ENCODE peak calls at places on chromosomes 16 and 17, in five cellular contexts. I, X, G, P and Z are unnamed samples.

GRCh38 chr17:28527859-28528258 is 21.7 kb downstream of the FOXN1 start:
- DNase-seq in I (no peak), P (no peak), G (peak; percentile 66), X (no peak), Z (no peak)

GRCh38 chr16:12801511-12802042 is 2.1 kb downstream of the CPPED1 start:
- DNase-seq in P (peak; percentile 49), G (peak; percentile 31), X (peak; percentile 69), I (no peak), Z (peak; percentile 79)

GRCh38 chr17:27782791-27783206 is 17.5 kb downstream of the NOS2 start:
- DNase-seq in X (no peak), I (no peak), P (peak; percentile 39), G (no peak), Z (no peak)

GRCh38 chr16:89033304-89033703 is 56.3 kb upstream of the CBFA2T3 start:
- DNase-seq in I (no peak), X (no peak), P (no peak), G (no peak), Z (no peak)

GRCh38 chr16:78761427-78761826 is 662.0 kb downstream of the WWOX start:
- DNase-seq in P (no peak), G (no peak), X (no peak), I (no peak), Z (no peak)

GRCh38 chr17:63529711-63530556 is 6.8 kb downstream of the KCNH6 start:
- DNase-seq in G (no peak), I (no peak), X (no peak), P (no peak), Z (no peak)

GRCh38 chr17:80779961-80780380 is 211.7 kb upstream of the CHMP6 start:
- DNase-seq in X (peak; percentile 19), I (no peak), G (no peak), P (peak; percentile 40), Z (no peak)

GRCh38 chr17:42554250-42555121 is 1.8 kb downstream of the HSD17B1 start:
- DNase-seq in G (peak; percentile 89), I (no peak), P (peak; percentile 88), X (peak; percentile 83), Z (no peak)

GRCh38 chr17:31444026-31444425 is 52.6 kb downstream of the RAB11FIP4 start:
- DNase-seq in X (peak; percentile 50), I (no peak), P (no peak), G (no peak), Z (no peak)

GRCh38 chr17:45758544-45758943 is 25.6 kb upstream of the CRHR1 start:
- DNase-seq in P (no peak), X (no peak), I (no peak), G (no peak), Z (no peak)

GRCh38 chr17:73697872-73698271 is 53.6 kb upstream of the SDK2 start:
- DNase-seq in P (no peak), I (no peak), G (peak; percentile 68), X (no peak), Z (no peak)

GRCh38 chr17:3506054-3506453 is 30.3 kb downstream of the ASPA start:
- DNase-seq in X (no peak), G (no peak), P (no peak), I (no peak), Z (no peak)

GRCh38 chr17:72976971-72977767 is 115.3 kb downstream of the SLC39A11 start:
- DNase-seq in P (peak; percentile 68), X (peak; percentile 91), G (no peak), I (no peak), Z (peak; percentile 72)

GRCh38 chr16:87345721-87346424 is 28.7 kb upstream of the C16orf95 start:
- DNase-seq in X (no peak), P (no peak), G (no peak), I (no peak), Z (no peak)

GRCh38 chr16:87348616-87349157 is 31.5 kb upstream of the C16orf95 start:
- DNase-seq in G (no peak), P (no peak), X (no peak), I (no peak), Z (no peak)

GRCh38 chr16:87350031-87350430 is 32.8 kb upstream of the C16orf95 start:
- DNase-seq in P (no peak), I (no peak), X (no peak), G (no peak), Z (no peak)

GRCh38 chr16:87346517-87347060 is 29.4 kb upstream of the C16orf95 start:
- DNase-seq in X (no peak), I (no peak), G (no peak), P (no peak), Z (no peak)

DNA sequence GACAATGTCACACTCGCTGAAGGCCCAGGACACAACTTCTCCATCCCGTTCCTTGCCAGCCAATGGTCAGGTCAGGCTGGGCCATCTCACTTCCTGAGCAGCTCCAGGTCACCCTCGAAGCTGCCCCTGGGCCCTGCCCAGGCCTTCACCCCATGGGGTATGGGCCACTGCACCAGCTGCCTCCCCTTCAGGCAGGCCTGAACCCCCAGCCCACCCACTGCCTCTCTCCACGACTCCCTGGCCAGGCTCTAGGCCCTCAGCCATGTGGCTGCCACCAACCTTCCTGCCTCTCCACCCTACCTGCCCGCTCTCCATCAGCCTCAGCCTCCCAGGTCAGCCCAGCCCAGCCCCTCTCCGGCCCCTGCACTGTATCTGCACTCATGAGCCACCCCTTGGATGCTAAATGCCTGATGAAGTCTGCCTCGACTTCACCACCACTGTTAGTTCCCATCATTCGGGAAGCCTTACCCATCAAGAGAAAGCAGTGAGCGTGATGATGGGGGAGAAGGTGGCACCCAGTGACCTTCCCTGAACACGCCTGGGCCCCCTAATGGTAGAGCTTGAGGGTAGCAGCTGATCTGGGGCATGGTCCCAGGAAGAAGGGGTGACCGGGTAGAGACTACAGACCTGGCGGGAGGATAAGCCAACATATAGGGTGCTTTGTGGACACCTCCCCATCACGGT is 30.9 kb upstream of the C16orf95 start:
- DNase-seq in P (no peak), X (no peak), G (no peak), I (no peak), Z (no peak)
- TF ChIP-seq CTCF in P (no peak), X (no peak), G (no peak), I (no peak), Z (no peak)

GRCh38 chr17:76264755-76265623 is at the start of gene UBALD2:
- DNase-seq in X (peak; percentile 100), G (peak; percentile 99), P (peak; percentile 100), I (peak; percentile 97), Z (peak; percentile 100)
- H3K4me3 ChIP-seq in X (peak within 1 kb of the TSS; percentile 68), G (peak within 1 kb of the TSS; percentile 93), P (peak within 1 kb of the TSS; percentile 94), I (peak within 1 kb of the TSS; percentile 80), Z (peak within 1 kb of the TSS; percentile 79)

GRCh38 chr16:74296120-74296464 is 522 bp upstream of the PSMD7 start:
- DNase-seq in X (no peak), P (no peak), I (no peak), G (no peak), Z (no peak)

GRCh38 chr16:74291176-74291575 is 5.4 kb upstream of the PSMD7 start:
- DNase-seq in P (no peak), X (no peak), G (no peak), I (no peak), Z (no peak)

GRCh38 chr16:74288065-74288464 is 8.5 kb upstream of the PSMD7 start:
- DNase-seq in X (no peak), P (no peak), G (no peak), I (no peak), Z (no peak)

GRCh38 chr16:74291577-74292208 is 4.9 kb upstream of the PSMD7 start:
- DNase-seq in G (no peak), I (no peak), X (peak; percentile 15), P (peak; percentile 53), Z (no peak)

GRCh38 chr16:74290356-74290755 is 6.3 kb upstream of the PSMD7 start:
- DNase-seq in G (no peak), I (no peak), P (no peak), X (no peak), Z (no peak)
- TF ChIP-seq CTCF in G (no peak), I (no peak), P (no peak), X (no peak), Z (no peak)

DNA sequence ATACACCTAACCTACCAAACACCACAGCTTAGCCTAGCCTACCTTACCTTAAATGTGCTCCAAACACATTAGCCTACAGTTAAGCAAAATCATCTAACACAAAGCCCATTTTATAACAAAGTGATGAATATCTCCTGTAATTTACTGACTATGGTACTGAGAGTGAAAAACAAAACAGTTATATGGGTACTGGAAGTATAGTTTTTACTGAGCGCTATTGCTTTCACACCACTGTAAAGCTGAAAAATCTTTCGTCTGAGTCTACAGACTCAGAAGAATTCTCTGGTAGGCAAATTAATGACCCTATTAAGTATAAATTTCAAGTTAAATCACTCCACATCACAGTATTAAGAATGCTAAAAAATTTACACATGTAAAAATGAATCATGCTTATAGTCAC is 3.4 kb downstream of the GRB2 start:
- DNase-seq in I (no peak), G (no peak), X (no peak), P (no peak), Z (no peak)
- H3K4me3 ChIP-seq in I (no peak overlapping the region), G (no peak overlapping the region), X (no peak overlapping the region), P (no peak overlapping the region), Z (no peak overlapping the region)

GRCh38 chr17:67116045-67116575 is 71.8 kb downstream of the CACNG1 start:
- DNase-seq in G (no peak), X (no peak), P (no peak), I (no peak), Z (no peak)
- TF ChIP-seq CTCF in G (no peak), X (peak; percentile 2), P (no peak), I (no peak), Z (no peak)

GRCh38 chr16:31404353-31405064 is 11.4 kb downstream of the ITGAD start:
- DNase-seq in G (no peak), X (peak; percentile 4), I (no peak), P (no peak), Z (no peak)
- H3K4me3 ChIP-seq in G (no peak overlapping the region), X (no peak overlapping the region), I (peak overlapping the region; percentile 19), P (no peak overlapping the region), Z (peak overlapping the region; percentile 12)